ENCODE peak calls at places on chromosomes 5 and 9, in eight cellular contexts. N, Y, B, I, P, E, D and X are unnamed samples.

GRCh38 chr5:7805379-7805778 is 45.6 kb downstream of the CFAP90 start:
- DNase-seq in I (peak), B (peak), Y (no peak), P (no peak), N (no peak), E (no peak), D (peak), X (no peak)

GRCh38 chr5:164375051-164375450 is 869.6 kb downstream of the MAT2B start:
- DNase-seq in P (no peak), Y (no peak), E (no peak), I (peak), B (no peak), N (no peak), D (peak), X (no peak)

GRCh38 chr9:87656485-87656884 is 69.4 kb upstream of the CTSL start:
- DNase-seq in E (no peak), B (no peak), P (no peak), N (no peak), I (peak), D (peak), Y (no peak), X (no peak)

GRCh38 chr5:107968998-107969397 is 298.3 kb upstream of the EFNA5 start:
- DNase-seq in Y (no peak), P (no peak), N (no peak), I (peak), B (no peak), D (peak), E (no peak), X (no peak)

GRCh38 chr5:98796197-98796972 is 22.9 kb downstream of the RGMB start:
- DNase-seq in B (no peak), I (peak), D (peak), E (no peak), Y (peak), N (peak), P (no peak), X (no peak)

GRCh38 chr5:173802670-173803165 is 85.4 kb upstream of the CPEB4 start:
- DNase-seq in I (peak), B (no peak), D (peak), E (no peak), P (no peak), N (no peak), Y (peak), X (peak)

GRCh38 chr5:116487045-116487444 is 87.6 kb downstream of the SEMA6A start:
- DNase-seq in I (no peak), B (no peak), E (no peak), N (no peak), P (no peak), Y (no peak), D (no peak), X (no peak)

GRCh38 chr9:72332351-72332750 is 32.7 kb downstream of the ZFAND5 start:
- DNase-seq in D (no peak), N (no peak), I (no peak), B (no peak), E (no peak), Y (no peak), P (no peak), X (no peak)

GRCh38 chr5:95728494-95729114 is 2.5 kb upstream of the RHOBTB3 start:
- DNase-seq in B (no peak), D (no peak), N (no peak), E (no peak), I (no peak), Y (peak), P (no peak), X (no peak)

GRCh38 chr5:82911902-82912301 is 165.3 kb downstream of the TMEM167A start:
- DNase-seq in Y (no peak), D (no peak), B (no peak), I (no peak), P (no peak), N (no peak), E (no peak), X (no peak)

GRCh38 chr9:121372563-121373400 is 2.7 kb upstream of the STOM start:
- DNase-seq in I (peak), B (no peak), D (peak), Y (peak), P (no peak), E (peak), N (no peak), X (no peak)

GRCh38 chr5:1479581-1480188 is 34.4 kb upstream of the SLC6A3 start:
- DNase-seq in Y (no peak), N (peak), B (no peak), D (peak), P (peak), E (no peak), I (peak), X (peak)

GRCh38 chr5:169503899-169504298 is 79.7 kb upstream of the SPDL1 start:
- DNase-seq in P (no peak), I (no peak), Y (no peak), B (no peak), E (no peak), N (no peak), D (no peak), X (no peak)

GRCh38 chr9:115118471-115119156 is 657 bp upstream of the TNC start:
- DNase-seq in P (peak), B (peak), D (peak), Y (peak), N (no peak), E (peak), I (peak), X (peak)

GRCh38 chr9:95363051-95363841 is 45.7 kb upstream of the FANCC start:
- DNase-seq in N (no peak), Y (no peak), E (no peak), I (peak), D (no peak), B (no peak), P (no peak), X (no peak)

GRCh38 chr5:173016621-173017046 is 33.1 kb downstream of the ATP6V0E1 start:
- DNase-seq in B (peak), I (peak), Y (no peak), P (no peak), N (no peak), E (peak), D (peak), X (peak)

GRCh38 chr5:107937198-107937597 is 266.5 kb upstream of the EFNA5 start:
- DNase-seq in E (no peak), I (no peak), D (no peak), B (no peak), N (no peak), P (no peak), Y (no peak), X (no peak)

GRCh38 chr5:78887384-78888118 is 97.6 kb downstream of the ARSB start:
- DNase-seq in B (no peak), Y (no peak), P (no peak), D (no peak), N (no peak), E (no peak), I (peak), X (no peak)

GRCh38 chr5:112237456-112237855 is 181.6 kb downstream of the EPB41L4A start:
- DNase-seq in I (no peak), E (no peak), Y (no peak), N (no peak), P (no peak), D (no peak), B (no peak), X (no peak)

GRCh38 chr9:123925820-123926219 is 4.1 kb downstream of the DENND1A start:
- DNase-seq in B (no peak), N (no peak), E (no peak), P (no peak), I (peak), D (no peak), Y (no peak), X (no peak)

GRCh38 chr9:35844628-35845301 is 15.7 kb downstream of the TMEM8B start:
- DNase-seq in I (peak), P (peak), D (peak), B (peak), Y (no peak), E (peak), N (peak), X (no peak)

GRCh38 chr9:121353246-121353975 is 16.6 kb downstream of the STOM start:
- DNase-seq in P (no peak), D (no peak), N (peak), Y (no peak), I (no peak), B (no peak), E (no peak), X (no peak)

GRCh38 chr9:89422151-89422918 is 75.6 kb downstream of the SEMA4D start:
- DNase-seq in Y (no peak), N (peak), P (no peak), E (no peak), B (no peak), D (peak), I (peak), X (peak)

GRCh38 chr5:32278403-32278802 is 34.3 kb downstream of the MTMR12 start:
- DNase-seq in I (peak), P (no peak), B (no peak), Y (no peak), N (no peak), D (peak), E (no peak), X (no peak)

GRCh38 chr5:139180850-139181785 is 17.1 kb downstream of the SIL1 start:
- DNase-seq in I (no peak), E (no peak), N (no peak), Y (no peak), D (no peak), P (no peak), B (no peak), X (no peak)

GRCh38 chr5:111954516-111955337 is 197.7 kb upstream of the NREP start:
- DNase-seq in B (no peak), P (no peak), D (no peak), E (no peak), N (no peak), Y (no peak), I (peak), X (no peak)

GRCh38 chr5:173743641-173744343 is 127.3 kb upstream of the BOD1 start:
- DNase-seq in P (no peak), D (no peak), I (no peak), E (no peak), N (no peak), B (no peak), Y (no peak), X (no peak)

GRCh38 chr5:72293495-72294055 is 26.5 kb downstream of the MRPS27 start:
- DNase-seq in N (no peak), D (no peak), I (no peak), P (no peak), B (no peak), Y (no peak), E (no peak), X (no peak)

GRCh38 chr5:149345892-149346222 is 558 bp downstream of the GRPEL2 start:
- DNase-seq in I (peak), D (peak), B (no peak), N (no peak), E (no peak), P (no peak), Y (no peak), X (no peak)

GRCh38 chr5:141618030-141618803 is 583 bp downstream of the DIAPH1 start:
- DNase-seq in E (peak), I (peak), N (peak), Y (peak), D (peak), B (peak), P (peak), X (peak)

DNA sequence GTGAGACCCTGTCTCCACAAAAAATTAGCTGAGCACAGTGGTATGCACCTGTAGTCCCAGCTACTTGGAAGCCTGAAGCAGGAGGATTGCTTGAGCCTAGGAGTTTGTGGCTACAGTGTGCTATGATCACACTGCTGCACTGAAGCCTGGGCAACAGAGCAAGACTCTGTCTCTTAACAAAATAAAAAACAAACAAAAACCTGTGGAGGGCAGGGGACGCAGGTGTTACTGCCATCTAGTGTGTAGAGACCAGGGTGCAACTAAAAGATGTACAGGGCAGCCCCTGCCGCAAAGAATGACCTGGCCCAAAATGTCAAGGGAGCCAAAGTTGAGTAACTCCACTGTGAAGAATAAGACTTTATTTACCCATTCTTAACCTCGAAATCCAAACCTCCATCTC is 27.1 kb downstream of the ASPN start:
- DNase-seq in Y (no peak), P (no peak), N (no peak), D (peak), B (peak), E (no peak), I (no peak), X (no peak)
- TF ChIP-seq CTCF in Y (peak), P (no peak), N (no peak), D (peak), B (peak), E (no peak), I (no peak), X (no peak)

GRCh38 chr5:97164846-97165245 is 18.2 kb downstream of the RIOK2 start:
- DNase-seq in I (peak), Y (no peak), B (no peak), N (no peak), D (no peak), E (no peak), P (no peak), X (no peak)
- TF ChIP-seq CTCF in I (no peak), Y (no peak), B (no peak), N (no peak), D (no peak), E (no peak), P (no peak), X (no peak)

DNA sequence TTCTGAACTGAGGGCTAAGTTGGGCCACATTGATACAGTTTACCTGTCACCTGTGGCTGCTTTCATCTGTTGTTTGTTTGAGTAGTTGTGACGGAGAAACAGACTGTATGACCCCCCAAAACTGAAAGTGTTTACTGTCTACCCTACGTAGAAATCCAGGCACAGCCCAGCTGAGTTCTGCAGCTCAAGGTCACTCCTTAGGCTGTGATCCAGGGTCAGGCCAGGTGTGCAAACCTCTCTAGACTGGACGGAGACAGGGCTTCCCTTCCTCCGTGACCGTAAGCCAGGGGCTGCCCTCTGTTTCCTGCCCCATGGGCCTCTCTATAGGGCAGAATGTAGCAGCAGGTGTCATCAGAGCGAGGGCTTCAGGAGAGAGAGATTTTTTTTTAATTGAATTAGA is 207.9 kb upstream of the OTULINL start:
- DNase-seq in N (no peak), D (no peak), I (no peak), P (no peak), Y (no peak), B (no peak), E (no peak), X (no peak)
- TF ChIP-seq CTCF in N (no peak), D (no peak), I (no peak), P (no peak), Y (no peak), B (no peak), E (no peak), X (no peak)

GRCh38 chr9:128125575-128126354 is 1.8 kb downstream of the PTGES2 start:
- DNase-seq in E (no peak), B (no peak), D (no peak), N (no peak), P (peak), I (no peak), Y (no peak), X (peak)

GRCh38 chr9:128127568-128127989 is at the start of gene PTGES2:
- DNase-seq in B (peak), I (peak), Y (peak), N (peak), D (peak), E (peak), P (peak), X (peak)

GRCh38 chr9:128128836-128129590 is 1.5 kb upstream of the PTGES2 start:
- DNase-seq in E (no peak), N (no peak), B (no peak), Y (no peak), P (peak), I (no peak), D (no peak), X (no peak)

GRCh38 chr9:128124873-128125574 is 2.5 kb downstream of the PTGES2 start:
- DNase-seq in D (peak), E (peak), P (peak), I (peak), N (peak), Y (no peak), B (peak), X (peak)

DNA sequence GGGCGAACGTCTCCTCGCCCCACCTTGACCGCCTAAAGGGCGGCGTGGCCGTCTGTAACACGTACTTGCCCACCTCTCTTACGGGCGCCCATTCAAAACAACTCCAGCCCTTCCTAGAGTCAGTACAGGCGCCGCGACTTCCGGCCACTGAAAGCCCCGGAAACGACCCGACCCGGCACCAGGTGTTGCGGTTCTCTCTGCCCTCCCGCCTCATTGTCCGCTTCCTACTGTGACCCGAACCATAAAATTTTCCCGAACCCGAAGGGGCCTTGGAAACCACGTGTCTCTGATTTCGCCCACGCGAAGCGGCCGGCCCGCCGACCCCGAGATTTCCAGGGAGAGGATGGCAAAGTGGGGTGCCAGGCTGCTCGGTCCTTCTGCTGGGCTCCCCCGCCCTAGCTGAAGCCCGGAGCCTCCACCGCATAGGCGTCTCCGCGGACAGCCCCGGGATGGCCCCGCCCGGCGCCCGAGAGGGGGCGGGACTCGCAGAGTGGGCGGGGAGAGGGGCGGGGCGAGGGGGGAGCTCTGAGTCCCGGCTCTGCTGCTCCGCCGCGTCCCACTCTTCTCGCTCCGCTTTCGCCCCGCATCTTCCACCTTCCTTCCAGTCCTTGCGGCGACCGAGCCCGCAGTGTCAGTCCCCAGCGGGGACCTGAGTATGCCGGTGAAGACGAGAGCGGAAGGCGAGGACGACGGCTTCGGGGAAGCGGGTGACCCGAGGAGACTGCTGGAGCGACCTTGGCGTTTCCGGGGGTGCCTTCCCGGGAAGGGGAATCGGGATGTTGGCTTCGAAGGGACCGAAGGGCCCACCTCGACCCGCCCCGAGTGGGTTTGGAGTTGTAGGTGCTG is 684 bp upstream of the PTGES2 start:
- DNase-seq in B (peak), Y (peak), N (peak), I (peak), E (peak), D (peak), P (peak), X (peak)
- TF ChIP-seq CTCF in B (no peak), Y (no peak), N (no peak), I (no peak), E (peak), D (no peak), P (no peak), X (no peak)

GRCh38 chr5:154756203-154756870 is 1.2 kb downstream of the LARP1 start:
- DNase-seq in P (peak), D (peak), E (peak), I (no peak), N (peak), B (no peak), Y (peak), X (peak)

GRCh38 chr5:154755361-154756202 is at the start of gene LARP1:
- DNase-seq in I (peak), E (peak), N (peak), Y (no peak), P (peak), B (no peak), D (peak), X (peak)

GRCh38 chr5:154756871-154757646 is 1.9 kb downstream of the LARP1 start:
- DNase-seq in D (peak), B (no peak), E (peak), I (peak), N (peak), P (peak), Y (peak), X (peak)

GRCh38 chr5:154753792-154754191 is 1.4 kb upstream of the LARP1 start:
- DNase-seq in P (peak), Y (peak), E (peak), D (peak), N (no peak), I (peak), B (no peak), X (peak)

DNA sequence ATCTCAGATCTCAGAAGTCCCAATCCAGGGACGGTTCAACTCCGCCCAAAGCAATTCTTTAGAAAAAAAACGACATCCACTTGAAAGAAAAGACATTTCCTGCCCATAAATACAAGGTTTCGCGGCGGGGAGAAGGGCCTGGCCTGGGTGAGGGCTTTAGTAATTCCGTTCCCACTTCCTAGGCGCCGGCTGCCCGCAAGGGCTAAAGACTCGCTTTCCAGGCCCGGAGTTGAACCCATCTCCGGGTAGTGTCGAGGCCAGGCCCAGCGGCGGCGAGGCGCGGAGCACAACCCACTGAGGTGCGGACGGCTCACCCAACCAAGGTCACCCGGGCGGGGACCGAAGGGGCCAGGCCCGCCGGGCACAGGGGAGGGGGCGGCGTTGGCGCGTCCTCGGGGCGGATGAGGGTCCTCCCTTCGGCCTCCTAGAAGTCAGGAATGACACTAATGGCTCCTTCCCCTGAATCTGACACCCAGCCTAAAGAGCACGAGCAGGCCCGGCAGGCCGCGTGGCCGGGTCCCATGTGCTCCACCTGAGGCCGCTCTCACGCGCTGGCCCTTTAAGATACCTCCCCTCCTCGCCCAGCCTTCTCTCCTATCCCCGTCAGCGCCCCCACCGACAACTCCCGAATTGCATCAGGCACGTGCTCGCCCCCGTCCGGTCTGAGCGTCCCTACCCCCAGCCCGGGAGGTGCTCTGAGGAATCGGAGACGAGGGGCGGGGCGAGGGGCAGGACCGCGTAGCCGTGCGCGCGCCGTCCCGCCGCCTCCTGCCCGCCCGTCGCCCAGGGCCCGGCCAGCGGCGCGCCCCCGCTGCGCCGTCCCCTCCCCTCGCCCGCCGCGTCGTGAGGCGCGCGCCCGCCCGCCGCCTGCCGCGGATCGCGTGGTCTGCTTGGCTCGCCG is 467 bp upstream of the LARP1 start:
- DNase-seq in E (peak), I (peak), B (peak), N (peak), P (peak), Y (peak), D (peak), X (peak)
- TF ChIP-seq CTCF in E (peak), I (peak), B (peak), N (peak), P (no peak), Y (peak), D (peak), X (no peak)

GRCh38 chr5:10528056-10528816 is 35.6 kb upstream of the ANKRD33B start:
- DNase-seq in P (no peak), E (no peak), N (no peak), D (peak), I (peak), Y (no peak), B (no peak), X (no peak)
- TF ChIP-seq CTCF in P (no peak), E (no peak), N (no peak), D (peak), I (no peak), Y (no peak), B (peak), X (no peak)